ENCODE peak calls at places on chromosomes 7 and 10, in six cellular contexts. One of them, this sample, is unnamed.

GRCh38 chr7:50735327-50735726 is 47.4 kb downstream of the GRB10 start:
- DNase-seq in NCI-H345: no peak
- DNase-seq in C1 segment of cervical spinal cord: no peak
- DNase-seq in foreskin fibroblast: no peak
- DNase-seq in CD4-positive, alpha-beta memory T cell: no peak
- DNase-seq in non-pigmented ciliary epithelial cell: no peak
- DNase-seq in this sample: no peak

GRCh38 chr10:24363070-24363469 is 154.1 kb downstream of the KIAA1217 start:
- DNase-seq in NCI-H345: no peak
- DNase-seq in C1 segment of cervical spinal cord: no peak
- DNase-seq in foreskin fibroblast: no peak
- DNase-seq in CD4-positive, alpha-beta memory T cell: no peak
- DNase-seq in non-pigmented ciliary epithelial cell: no peak
- DNase-seq in this sample: no peak

GRCh38 chr7:138837627-138838026 is 39.6 kb upstream of the ATP6V0A4 start:
- DNase-seq in NCI-H345: peak
- DNase-seq in C1 segment of cervical spinal cord: no peak
- DNase-seq in foreskin fibroblast: no peak
- DNase-seq in CD4-positive, alpha-beta memory T cell: no peak
- DNase-seq in non-pigmented ciliary epithelial cell: no peak
- DNase-seq in this sample: peak

GRCh38 chr10:124742418-124743187 is 1.6 kb downstream of the FAM53B start:
- DNase-seq in NCI-H345: peak
- DNase-seq in C1 segment of cervical spinal cord: no peak
- DNase-seq in foreskin fibroblast: no peak
- DNase-seq in CD4-positive, alpha-beta memory T cell: peak
- DNase-seq in non-pigmented ciliary epithelial cell: no peak
- DNase-seq in this sample: no peak

GRCh38 chr7:106128846-106129245 is 16.7 kb upstream of the SYPL1 start:
- DNase-seq in NCI-H345: no peak
- DNase-seq in C1 segment of cervical spinal cord: no peak
- DNase-seq in foreskin fibroblast: no peak
- DNase-seq in CD4-positive, alpha-beta memory T cell: no peak
- DNase-seq in non-pigmented ciliary epithelial cell: no peak
- DNase-seq in this sample: no peak

GRCh38 chr10:29627201-29628105 is 7.3 kb downstream of the SVIL start:
- DNase-seq in NCI-H345: no peak
- DNase-seq in C1 segment of cervical spinal cord: no peak
- DNase-seq in foreskin fibroblast: no peak
- DNase-seq in CD4-positive, alpha-beta memory T cell: no peak
- DNase-seq in non-pigmented ciliary epithelial cell: no peak
- DNase-seq in this sample: no peak

GRCh38 chr10:50063100-50063499 is 4.7 kb upstream of the WASHC2A start:
- DNase-seq in NCI-H345: no peak
- DNase-seq in C1 segment of cervical spinal cord: no peak
- DNase-seq in foreskin fibroblast: no peak
- DNase-seq in CD4-positive, alpha-beta memory T cell: no peak
- DNase-seq in non-pigmented ciliary epithelial cell: no peak
- DNase-seq in this sample: no peak

GRCh38 chr7:120404042-120404441 is 131.1 kb downstream of the KCND2 start:
- DNase-seq in NCI-H345: no peak
- DNase-seq in C1 segment of cervical spinal cord: no peak
- DNase-seq in foreskin fibroblast: no peak
- DNase-seq in CD4-positive, alpha-beta memory T cell: no peak
- DNase-seq in non-pigmented ciliary epithelial cell: no peak
- DNase-seq in this sample: no peak

GRCh38 chr7:130490888-130491771 is 755 bp upstream of the MEST start:
- DNase-seq in NCI-H345: no peak
- DNase-seq in C1 segment of cervical spinal cord: no peak
- DNase-seq in foreskin fibroblast: no peak
- DNase-seq in CD4-positive, alpha-beta memory T cell: peak
- DNase-seq in non-pigmented ciliary epithelial cell: no peak
- DNase-seq in this sample: no peak

GRCh38 chr10:88342733-88343310 is 240.3 kb downstream of the RNLS start:
- DNase-seq in NCI-H345: no peak
- DNase-seq in C1 segment of cervical spinal cord: no peak
- DNase-seq in foreskin fibroblast: no peak
- DNase-seq in CD4-positive, alpha-beta memory T cell: no peak
- DNase-seq in non-pigmented ciliary epithelial cell: no peak
- DNase-seq in this sample: peak

GRCh38 chr7:37663693-37664092 is 19.9 kb upstream of the GPR141 start:
- DNase-seq in NCI-H345: no peak
- DNase-seq in C1 segment of cervical spinal cord: no peak
- DNase-seq in foreskin fibroblast: no peak
- DNase-seq in CD4-positive, alpha-beta memory T cell: no peak
- DNase-seq in non-pigmented ciliary epithelial cell: no peak
- DNase-seq in this sample: no peak

GRCh38 chr7:92259610-92260247 is 14.0 kb downstream of the ANKIB1 start:
- DNase-seq in NCI-H345: no peak
- DNase-seq in C1 segment of cervical spinal cord: no peak
- DNase-seq in foreskin fibroblast: no peak
- DNase-seq in CD4-positive, alpha-beta memory T cell: no peak
- DNase-seq in non-pigmented ciliary epithelial cell: no peak
- DNase-seq in this sample: no peak

GRCh38 chr7:97126483-97127171 is 9.1 kb downstream of the SDHAF3 start:
- DNase-seq in NCI-H345: no peak
- DNase-seq in C1 segment of cervical spinal cord: no peak
- DNase-seq in foreskin fibroblast: no peak
- DNase-seq in CD4-positive, alpha-beta memory T cell: no peak
- DNase-seq in non-pigmented ciliary epithelial cell: no peak
- DNase-seq in this sample: no peak

GRCh38 chr10:92810934-92811532 is 37.3 kb upstream of the EXOC6 start:
- DNase-seq in NCI-H345: no peak
- DNase-seq in C1 segment of cervical spinal cord: no peak
- DNase-seq in foreskin fibroblast: no peak
- DNase-seq in CD4-positive, alpha-beta memory T cell: no peak
- DNase-seq in non-pigmented ciliary epithelial cell: no peak
- DNase-seq in this sample: no peak

GRCh38 chr10:29853913-29854312 is 205.5 kb downstream of the JCAD start:
- DNase-seq in NCI-H345: no peak
- DNase-seq in C1 segment of cervical spinal cord: no peak
- DNase-seq in foreskin fibroblast: no peak
- DNase-seq in CD4-positive, alpha-beta memory T cell: no peak
- DNase-seq in non-pigmented ciliary epithelial cell: no peak
- DNase-seq in this sample: no peak

GRCh38 chr10:108203905-108204527 is 1039.5 kb upstream of the SORCS1 start:
- DNase-seq in NCI-H345: no peak
- DNase-seq in C1 segment of cervical spinal cord: no peak
- DNase-seq in foreskin fibroblast: no peak
- DNase-seq in CD4-positive, alpha-beta memory T cell: no peak
- DNase-seq in non-pigmented ciliary epithelial cell: no peak
- DNase-seq in this sample: no peak

GRCh38 chr10:101139421-101139911 is 8.4 kb downstream of the TLX1 start:
- DNase-seq in NCI-H345: no peak
- DNase-seq in C1 segment of cervical spinal cord: no peak
- DNase-seq in foreskin fibroblast: no peak
- DNase-seq in CD4-positive, alpha-beta memory T cell: no peak
- DNase-seq in non-pigmented ciliary epithelial cell: no peak
- DNase-seq in this sample: no peak

GRCh38 chr10:131978366-131978765 is 3.4 kb downstream of the BNIP3 start:
- DNase-seq in NCI-H345: no peak
- DNase-seq in C1 segment of cervical spinal cord: no peak
- DNase-seq in foreskin fibroblast: no peak
- DNase-seq in CD4-positive, alpha-beta memory T cell: no peak
- DNase-seq in non-pigmented ciliary epithelial cell: no peak
- DNase-seq in this sample: no peak

GRCh38 chr7:42950417-42950816 is 18.2 kb downstream of the MRPL32 start:
- DNase-seq in NCI-H345: no peak
- DNase-seq in C1 segment of cervical spinal cord: no peak
- DNase-seq in foreskin fibroblast: no peak
- DNase-seq in CD4-positive, alpha-beta memory T cell: no peak
- DNase-seq in non-pigmented ciliary epithelial cell: no peak
- DNase-seq in this sample: no peak